ENCODE peak calls at places on chromosomes 16 and 17, in five cellular contexts. F is IMR-90, N is A549, B is SK-N-SH, P is K562. O is an unnamed sample.

GRCh38 chr17:78558181-78558850 is 18.9 kb downstream of the DNAH17 start:
- DNase-seq in P (peak), N (peak), B (peak), F (no peak), O (no peak)

GRCh38 chr16:683396-684066 is 603 bp downstream of the JMJD8 start:
- DNase-seq in P (peak), N (no peak), F (no peak), B (no peak), O (no peak)

GRCh38 chr17:77363821-77364361 is 223.1 kb downstream of the SEC14L1 start:
- DNase-seq in P (peak), B (peak), F (peak), N (no peak), O (no peak)

GRCh38 chr17:13153036-13153435 is 135.2 kb upstream of the ELAC2 start:
- DNase-seq in P (no peak), N (no peak), B (no peak), F (peak), O (no peak)

GRCh38 chr17:68511254-68511670 is 968 bp upstream of the PRKAR1A start:
- DNase-seq in B (no peak), N (peak), P (no peak), F (no peak), O (no peak)

GRCh38 chr17:2024572-2025219 is 438 bp downstream of the RTN4RL1 start:
- DNase-seq in N (no peak), F (no peak), B (peak), P (no peak), O (no peak)

GRCh38 chr17:21711182-21711581 is 18.9 kb downstream of the KCNJ18 start:
- DNase-seq in N (no peak), F (no peak), B (no peak), P (no peak), O (no peak)

GRCh38 chr17:38750312-38751121 is 2.0 kb upstream of the PSMB3 start:
- DNase-seq in B (no peak), F (peak), N (no peak), P (no peak), O (no peak)

GRCh38 chr16:59696495-59696894 is 962.4 kb upstream of the GOT2 start:
- DNase-seq in N (no peak), P (no peak), F (no peak), B (no peak), O (no peak)

DNA sequence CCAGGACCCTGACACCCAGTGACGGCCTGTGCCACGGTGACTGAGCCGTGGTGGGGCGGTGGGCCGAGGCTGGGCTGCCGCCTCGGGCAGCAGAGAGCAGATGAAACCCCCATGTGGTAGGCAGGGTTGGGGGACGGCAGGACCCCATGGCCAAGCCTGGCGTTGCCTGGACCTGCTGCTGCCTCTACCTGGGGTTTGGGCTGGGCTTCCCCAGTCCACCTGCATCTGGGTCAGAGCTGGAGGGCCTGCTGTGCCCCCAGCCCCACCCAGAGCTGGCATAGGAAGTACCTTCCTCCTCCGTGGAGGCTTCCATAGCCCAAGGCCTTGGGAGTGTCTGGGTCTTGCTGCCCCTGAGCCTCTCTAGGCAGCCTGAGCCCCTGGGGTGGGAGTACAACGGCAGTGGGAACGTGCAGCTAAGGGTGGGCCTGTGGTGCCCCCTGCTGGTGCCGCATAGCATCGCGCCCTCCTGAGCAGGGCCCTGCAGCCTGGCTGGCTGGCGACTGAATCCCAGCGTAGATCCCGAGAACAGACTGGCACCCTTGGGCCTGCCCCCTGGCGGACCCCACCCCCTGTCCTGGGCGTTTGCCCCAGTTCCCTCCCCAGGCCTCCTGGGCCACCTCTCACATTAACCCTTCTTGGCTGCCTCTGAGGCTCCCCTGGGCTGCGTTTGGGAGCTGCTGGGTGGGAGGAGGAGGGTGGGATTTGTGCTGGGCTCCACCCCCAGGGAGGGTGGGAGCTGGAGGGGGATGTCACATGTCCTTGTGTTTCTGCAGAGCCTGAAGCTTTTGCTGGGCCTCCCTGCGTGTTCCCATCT is 12.6 kb upstream of the ATP6V0C start:
- DNase-seq in B (peak), F (peak), P (peak), N (peak), O (peak)
- TF ChIP-seq RCOR1 in B (no peak), F (no peak), P (no peak), N (no peak), O (no peak)

DNA sequence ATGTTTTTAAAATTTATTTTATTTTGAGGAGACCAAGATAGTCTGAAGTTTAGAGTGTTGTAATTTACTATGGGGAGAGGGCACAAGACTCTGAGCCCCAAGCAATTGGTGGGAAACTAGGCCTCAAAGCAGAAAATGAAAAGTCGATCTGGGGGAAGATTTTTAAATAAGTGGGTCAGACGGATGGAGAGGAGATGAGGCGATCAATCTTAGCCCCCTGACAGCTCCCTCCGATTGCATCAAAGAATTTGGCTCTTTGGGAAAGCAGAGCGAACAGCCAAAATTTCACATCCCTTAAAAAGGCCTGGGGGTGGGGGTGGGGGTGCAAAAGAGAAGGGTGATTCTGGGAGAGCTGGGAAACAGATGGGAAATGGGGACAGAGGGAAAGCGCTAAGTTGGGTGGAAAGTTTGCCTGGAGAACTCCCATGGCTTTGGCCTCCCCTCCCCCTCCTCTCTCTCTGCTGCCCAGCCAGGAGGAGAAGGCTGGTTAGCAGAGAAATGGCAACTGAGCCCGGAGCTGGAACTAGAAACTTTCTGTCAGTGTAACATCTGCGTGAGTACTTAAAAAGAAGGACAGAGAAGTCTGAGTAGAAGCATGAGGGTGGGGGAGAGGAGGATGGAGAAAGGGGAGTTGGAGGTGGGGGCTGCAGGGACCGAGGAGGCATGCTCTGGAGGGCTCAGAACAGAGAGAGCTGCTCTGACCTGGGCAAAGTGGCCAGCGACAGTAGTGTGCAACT is 1.4 kb upstream of the HOXB2 start:
- DNase-seq in F (peak), B (no peak), N (no peak), P (peak), O (no peak)
- TF ChIP-seq RCOR1 in F (no peak), B (no peak), N (no peak), P (no peak), O (no peak)

GRCh38 chr16:4601317-4602186 is 13.1 kb downstream of the UBALD1 start:
- DNase-seq in N (no peak), B (peak), P (no peak), F (peak), O (no peak)
- TF ChIP-seq RCOR1 in N (no peak), B (no peak), P (no peak), F (no peak), O (no peak)

GRCh38 chr16:9094008-9094846 is 2.8 kb downstream of the HAPSTR1 start:
- DNase-seq in B (no peak), N (no peak), P (no peak), F (no peak), O (no peak)
- TF ChIP-seq RCOR1 in B (no peak), N (no peak), P (no peak), F (no peak), O (no peak)

DNA sequence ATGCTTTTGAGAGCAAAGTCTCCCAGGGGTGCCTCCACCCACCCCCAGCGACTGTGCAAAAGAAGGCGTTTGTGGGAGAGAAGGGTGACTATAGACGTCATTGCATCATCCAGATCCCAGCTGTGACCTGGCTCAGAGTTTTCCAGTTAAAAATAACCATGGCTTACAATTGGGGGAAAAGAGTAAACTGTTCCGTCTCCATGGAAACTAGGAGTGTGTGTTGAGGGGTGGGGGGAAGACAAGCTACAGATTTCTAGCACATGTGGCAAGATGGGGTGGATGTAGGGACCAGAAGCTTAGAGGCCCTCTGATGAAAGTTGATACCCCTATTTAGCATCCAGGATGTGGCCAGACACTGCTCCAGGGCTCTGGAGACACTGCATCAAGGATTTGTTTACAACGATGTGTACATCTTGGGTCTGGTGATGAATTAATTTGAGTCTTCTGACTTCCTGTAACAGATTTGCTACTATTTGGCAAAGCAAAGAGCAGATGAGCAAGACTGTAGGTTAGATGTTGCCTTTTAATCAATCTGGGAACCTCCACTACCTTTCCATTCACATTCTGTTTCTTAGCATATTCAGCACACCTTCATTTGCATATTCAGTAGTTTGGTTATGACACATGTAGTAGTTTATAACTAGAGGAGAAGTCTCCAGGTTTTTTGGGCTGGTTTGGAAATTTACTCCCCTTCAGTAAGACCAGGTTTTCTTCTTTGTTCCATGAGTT is 6.2 kb upstream of the DUSP14 start:
- DNase-seq in F (peak), N (no peak), B (peak), P (peak), O (no peak)
- TF ChIP-seq RCOR1 in F (no peak), N (no peak), B (no peak), P (no peak), O (no peak)

DNA sequence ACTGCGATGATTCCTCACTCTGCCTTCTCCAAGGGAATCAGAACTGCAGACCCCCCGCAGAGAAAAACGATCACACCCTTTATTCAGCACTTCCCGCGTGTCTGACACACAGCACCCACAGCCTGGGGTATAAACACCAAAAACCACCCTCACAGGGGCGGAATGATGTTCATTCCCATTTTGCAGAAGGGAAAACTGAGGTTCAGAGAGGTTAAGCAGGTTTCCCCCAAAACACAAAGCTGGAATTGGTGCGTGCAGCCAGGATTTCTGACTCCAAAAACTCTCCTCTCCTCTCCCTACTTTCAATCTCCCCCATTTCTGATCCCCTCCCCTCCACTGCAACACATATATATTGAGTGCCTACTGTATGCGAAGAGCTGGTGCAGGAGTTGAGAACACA is 55.8 kb downstream of the XYLT1 start:
- DNase-seq in F (no peak), B (no peak), N (no peak), P (no peak), O (no peak)
- TF ChIP-seq RCOR1 in F (no peak), B (no peak), N (no peak), P (no peak), O (no peak)

DNA sequence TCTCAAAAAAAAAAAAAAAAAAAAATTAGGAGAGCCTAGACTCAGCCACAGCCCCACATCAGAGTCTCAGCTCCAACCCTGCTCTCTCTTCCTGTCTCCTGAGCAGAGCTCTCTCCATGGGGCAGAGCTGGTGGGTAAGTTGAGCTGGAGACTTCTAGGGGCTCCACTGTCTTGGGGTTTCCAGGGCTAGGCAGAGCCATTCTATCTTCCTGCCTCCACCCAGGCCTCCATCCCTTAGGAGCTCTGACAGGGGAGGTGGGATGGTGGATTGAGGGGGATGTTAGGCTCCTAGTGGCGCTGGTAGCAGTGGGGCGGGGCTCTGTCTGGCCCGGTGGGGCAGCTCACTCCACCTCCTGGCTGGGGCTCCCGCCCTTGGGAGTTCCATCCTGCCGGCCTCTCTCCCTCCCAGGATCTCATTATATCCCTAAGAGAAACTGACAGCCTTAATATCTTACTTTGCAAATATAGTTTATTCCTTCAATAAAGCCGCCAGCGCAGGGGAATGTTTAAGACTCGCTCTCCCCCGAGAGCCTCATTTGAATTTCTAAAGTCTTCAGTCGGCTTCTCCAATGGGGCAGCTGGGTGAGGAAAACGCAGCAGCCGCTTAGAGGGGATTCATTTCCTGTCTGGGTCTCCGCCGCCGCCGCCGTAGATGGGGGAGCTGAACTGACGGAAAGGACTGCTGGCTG is 19.2 kb upstream of the C1QL1 start:
- DNase-seq in F (no peak), P (no peak), N (no peak), B (no peak), O (no peak)
- TF ChIP-seq RCOR1 in F (no peak), P (no peak), N (no peak), B (no peak), O (no peak)

DNA sequence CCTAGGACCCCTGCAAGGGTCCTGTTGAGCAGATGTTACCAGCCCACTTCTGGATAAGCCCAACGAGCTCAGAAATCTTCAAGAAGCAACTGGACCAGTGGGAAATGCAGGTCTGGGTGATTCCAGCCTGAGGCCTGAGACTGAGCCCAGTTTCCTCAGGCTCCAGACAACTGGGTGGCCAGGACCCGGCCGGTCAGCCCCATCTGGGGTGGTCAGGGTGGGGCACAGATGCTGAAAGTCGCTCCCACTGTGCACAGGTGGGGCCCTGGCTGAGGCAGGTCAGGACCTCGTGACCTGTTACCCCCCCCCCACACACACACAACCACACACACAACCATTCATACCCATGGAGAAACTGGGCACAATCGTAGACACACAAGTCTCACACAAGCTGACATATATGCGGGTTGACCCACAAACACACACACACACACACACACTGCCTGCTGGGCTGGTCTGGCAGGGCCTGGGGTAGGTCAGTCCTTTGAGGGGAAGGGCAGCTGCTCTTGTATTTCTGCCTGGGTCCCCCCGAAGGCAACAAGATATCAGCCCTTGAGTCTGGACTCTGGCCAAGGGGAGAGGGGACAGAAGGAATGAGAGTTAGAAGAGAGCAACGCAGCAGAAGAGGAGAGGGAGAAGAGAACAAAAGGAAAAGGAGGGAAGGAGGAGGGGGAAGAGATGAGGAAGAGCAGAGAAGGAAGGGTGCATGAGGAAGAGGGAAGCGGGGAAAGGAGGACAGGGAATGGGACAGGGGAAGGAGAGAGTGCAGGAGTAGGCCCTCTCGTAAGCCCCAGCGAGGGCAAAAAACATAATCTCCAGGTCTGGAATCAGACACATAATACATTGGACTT is 99.0 kb upstream of the CDH5 start:
- DNase-seq in F (no peak), B (no peak), N (no peak), P (no peak), O (no peak)
- TF ChIP-seq RCOR1 in F (no peak), B (no peak), N (no peak), P (no peak), O (no peak)

DNA sequence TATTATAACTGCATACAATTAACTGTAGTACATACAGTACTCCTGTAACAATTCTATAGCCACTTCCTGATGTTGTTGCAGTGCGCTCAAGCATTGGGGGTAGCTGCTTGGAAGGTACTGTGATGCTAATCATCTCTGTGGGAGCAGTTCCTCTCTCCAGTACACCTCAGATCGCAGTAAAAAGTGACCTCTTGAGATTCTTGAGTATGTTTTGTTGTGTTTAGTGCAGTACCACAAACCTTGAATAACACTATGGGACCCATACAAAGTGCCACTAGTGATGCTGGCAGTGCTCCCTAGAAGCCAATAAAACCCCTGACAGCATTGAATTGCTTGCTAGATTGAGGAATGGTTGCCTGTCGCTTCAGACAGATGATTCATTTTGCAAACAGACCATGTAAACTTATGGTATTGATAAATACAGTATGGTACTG is 193.0 kb downstream of the SPECC1 start:
- DNase-seq in P (no peak), B (no peak), N (no peak), F (no peak), O (no peak)
- TF ChIP-seq RCOR1 in P (no peak), B (no peak), N (no peak), F (no peak), O (no peak)

O was measured in GM12878.